ENCODE peak calls at places on chromosome 1, in five cellular contexts. P is M059J; S is endothelial cell; U is transverse colon; T is stimulated activated CD4-positive, alpha-beta T cell treated with anti-CD3 and anti-CD28 coated beads, Interleukin-12 subunit alpha, Interleukin-12 subunit beta, amount 100 ng/mL, for 24 hours. O is an unnamed sample.

GRCh38 chr1:150535511-150536281 is 13.5 kb upstream of the ADAMTSL4 start:
- DNase-seq in P (peak; percentile 78), S (no peak), U (no peak), T (no peak), O (peak; percentile 88)

GRCh38 chr1:52601519-52601918 is 652 bp upstream of the GPX7 start:
- DNase-seq in P (no peak), S (no peak), U (no peak), T (no peak), O (no peak)

GRCh38 chr1:100187912-100188311 is 9.9 kb upstream of the LRRC39 start:
- DNase-seq in P (peak; percentile 20), S (no peak), U (peak; percentile 19), T (no peak), O (no peak)

GRCh38 chr1:174077755-174078490 is 55.8 kb upstream of the RC3H1 start:
- DNase-seq in P (peak; percentile 16), S (no peak), U (no peak), T (no peak), O (no peak)

GRCh38 chr1:15331180-15331579 is 78.5 kb upstream of the EFHD2 start:
- DNase-seq in P (no peak), S (no peak), U (no peak), T (no peak), O (no peak)

GRCh38 chr1:237386362-237387143 is 344.6 kb downstream of the RYR2 start:
- DNase-seq in P (peak; percentile 11), S (no peak), U (no peak), T (no peak), O (peak; percentile 10)

GRCh38 chr1:15323989-15324866 is 77.2 kb downstream of the FHAD1 start:
- DNase-seq in P (no peak), S (no peak), U (no peak), T (no peak), O (no peak)

GRCh38 chr1:57623039-57623790 is 199.4 kb upstream of the DAB1 start:
- DNase-seq in P (peak; percentile 9), S (peak; percentile 58), U (no peak), T (no peak), O (peak; percentile 25)

GRCh38 chr1:158149577-158150269 is 31.0 kb upstream of the CD1D start:
- DNase-seq in P (peak; percentile 97), S (peak; percentile 86), U (peak; percentile 88), T (peak; percentile 77), O (peak; percentile 95)

GRCh38 chr1:165134431-165134830 is 222.1 kb downstream of the LMX1A start:
- DNase-seq in P (no peak), S (no peak), U (no peak), T (no peak), O (no peak)

GRCh38 chr1:21933397-21934248 is 3.5 kb downstream of the HSPG2 start:
- DNase-seq in P (peak; percentile 77), S (peak; percentile 46), U (peak; percentile 63), T (no peak), O (peak; percentile 68)